ENCODE peak calls at places on chromosomes 4 and X, in six cellular contexts. T is colonic mucosa, M is iPS DF 19.7, C is GM20000, I is AG09309, X is NCI-H1694 treated with DMSO at 0.1 percent for 48 hours. O is an unnamed sample.

GRCh38 chr4:124913237-124913636 is 200.7 kb upstream of the ANKRD50 start:
- DNase-seq in T (no peak), C (no peak), X (no peak), M (no peak), I (no peak), O (no peak)

GRCh38 chrX:42269186-42269585 is 345.8 kb upstream of the CASK start:
- DNase-seq in I (peak), C (no peak), X (no peak), M (no peak), T (no peak), O (no peak)

GRCh38 chr4:134624365-134624764 is 422.8 kb upstream of the PABPC4L start:
- DNase-seq in M (no peak), C (no peak), I (no peak), T (no peak), X (no peak), O (no peak)

GRCh38 chr4:121728798-121729226 is 32.0 kb upstream of the ANXA5 start:
- DNase-seq in I (peak), C (no peak), M (no peak), T (no peak), X (no peak), O (no peak)

GRCh38 chr4:95304898-95305297 is 243.9 kb downstream of the UNC5C start:
- DNase-seq in X (no peak), I (no peak), C (no peak), M (no peak), T (no peak), O (no peak)

GRCh38 chr4:1047106-1047975 is 35.9 kb downstream of the FGFRL1 start:
- DNase-seq in M (no peak), T (peak), X (no peak), I (no peak), C (no peak), O (no peak)

GRCh38 chrX:8037593-8038348 is 110.6 kb upstream of the PNPLA4 start:
- DNase-seq in C (no peak), T (no peak), I (no peak), M (no peak), X (no peak), O (no peak)

GRCh38 chrX:39336709-39337294 is 535.5 kb downstream of the MID1IP1 start:
- DNase-seq in M (no peak), C (peak), T (no peak), I (no peak), X (peak), O (no peak)

GRCh38 chr4:2243682-2244380 is 1.9 kb upstream of the HAUS3 start:
- DNase-seq in C (peak), M (no peak), X (peak), T (peak), I (no peak), O (no peak)

GRCh38 chr4:111595456-111595855 is 549.8 kb upstream of the FAM241A start:
- DNase-seq in I (no peak), T (no peak), M (no peak), C (no peak), X (no peak), O (no peak)

GRCh38 chrX:135425566-135425965 is 3.8 kb downstream of the SMIM10L2A start:
- DNase-seq in I (no peak), T (no peak), X (no peak), C (no peak), M (no peak), O (no peak)

GRCh38 chr4:83114576-83114975 is at the start of gene PLAC8:
- DNase-seq in T (peak), X (no peak), C (peak), I (no peak), M (no peak), O (no peak)

GRCh38 chrX:102714994-102715393 is 2.7 kb downstream of the GPRASP2 start:
- DNase-seq in T (no peak), C (no peak), X (no peak), M (no peak), I (no peak), O (no peak)

GRCh38 chr4:118994030-118994429 is 105.4 kb downstream of the SYNPO2 start:
- DNase-seq in T (peak), C (no peak), I (no peak), M (no peak), X (peak), O (no peak)

GRCh38 chr4:182207806-182208483 is 35.3 kb upstream of the TENM3 start:
- DNase-seq in I (peak), M (no peak), X (no peak), C (no peak), T (no peak), O (peak)

GRCh38 chr4:187204389-187204920 is 480.8 kb upstream of the FAT1 start:
- DNase-seq in I (no peak), C (no peak), M (no peak), T (no peak), X (no peak), O (no peak)

GRCh38 chr4:48777739-48778138 is 2.3 kb downstream of the FRYL start:
- DNase-seq in C (no peak), I (no peak), M (no peak), X (no peak), T (no peak), O (no peak)

GRCh38 chr4:143202824-143203223 is 18.1 kb downstream of the USP38 start:
- DNase-seq in I (no peak), M (no peak), T (no peak), C (no peak), X (peak), O (no peak)

O was measured in smooth muscle cell of the brain vasculature.